ENCODE peak calls at places on chromosomes 11 and 22, in six cellular contexts. One of them, this sample, is unnamed.

GRCh38 chr22:22121445-22121844 is 123.1 kb upstream of the VPREB1 start:
- DNase-seq in sigmoid colon: no peak
- DNase-seq in ovary: no peak
- DNase-seq in A549: no peak
- DNase-seq in upper lobe of left lung: no peak
- DNase-seq in suprapubic skin: no peak
- DNase-seq in this sample: no peak

GRCh38 chr22:28440517-28441366 is 238.9 kb downstream of the TTC28 start:
- DNase-seq in ovary: no peak
- DNase-seq in suprapubic skin: no peak
- DNase-seq in sigmoid colon: no peak
- DNase-seq in A549: no peak
- DNase-seq in upper lobe of left lung: no peak
- DNase-seq in this sample: no peak

GRCh38 chr22:25030636-25031035 is 78.1 kb downstream of the KIAA1671 start:
- DNase-seq in A549: no peak
- DNase-seq in ovary: no peak
- DNase-seq in upper lobe of left lung: no peak
- DNase-seq in suprapubic skin: no peak
- DNase-seq in sigmoid colon: no peak
- DNase-seq in this sample: no peak

GRCh38 chr11:35138949-35139881 is at the start of gene CD44:
- DNase-seq in sigmoid colon: peak; percentile 90
- DNase-seq in upper lobe of left lung: peak; percentile 91
- DNase-seq in ovary: peak; percentile 47
- DNase-seq in suprapubic skin: peak; percentile 92
- DNase-seq in A549: peak; percentile 80
- DNase-seq in this sample: peak; percentile 66

GRCh38 chr22:24413271-24413670 is 14.1 kb upstream of the ADORA2A start:
- DNase-seq in suprapubic skin: no peak
- DNase-seq in sigmoid colon: no peak
- DNase-seq in ovary: no peak
- DNase-seq in upper lobe of left lung: no peak
- DNase-seq in A549: no peak
- DNase-seq in this sample: no peak

GRCh38 chr11:119375629-119376196 is 5.8 kb downstream of the USP2 start:
- DNase-seq in A549: no peak
- DNase-seq in upper lobe of left lung: no peak
- DNase-seq in suprapubic skin: peak; percentile 69
- DNase-seq in ovary: peak; percentile 88
- DNase-seq in sigmoid colon: peak; percentile 84
- DNase-seq in this sample: no peak

GRCh38 chr11:1604181-1604580 is 4.1 kb downstream of the KRTAP5-3 start:
- DNase-seq in suprapubic skin: no peak
- DNase-seq in ovary: no peak
- DNase-seq in A549: no peak
- DNase-seq in upper lobe of left lung: peak; percentile 74
- DNase-seq in sigmoid colon: peak; percentile 43
- DNase-seq in this sample: no peak

GRCh38 chr11:19437760-19438159 is 197.0 kb upstream of the E2F8 start:
- DNase-seq in upper lobe of left lung: no peak
- DNase-seq in ovary: no peak
- DNase-seq in sigmoid colon: no peak
- DNase-seq in suprapubic skin: no peak
- DNase-seq in A549: peak; percentile 39
- DNase-seq in this sample: no peak

GRCh38 chr22:42773161-42773560 is 52.5 kb upstream of the A4GALT start:
- DNase-seq in A549: no peak
- DNase-seq in suprapubic skin: no peak
- DNase-seq in sigmoid colon: no peak
- DNase-seq in upper lobe of left lung: peak; percentile 56
- DNase-seq in ovary: no peak
- DNase-seq in this sample: no peak

GRCh38 chr22:17607891-17608521 is 20.5 kb downstream of the ATP6V1E1 start:
- DNase-seq in ovary: no peak
- DNase-seq in sigmoid colon: no peak
- DNase-seq in upper lobe of left lung: no peak
- DNase-seq in A549: no peak
- DNase-seq in suprapubic skin: no peak
- DNase-seq in this sample: no peak

GRCh38 chr11:62269654-62270278 is at the start of gene SCGB2A2:
- DNase-seq in ovary: no peak
- DNase-seq in A549: no peak
- DNase-seq in suprapubic skin: no peak
- DNase-seq in sigmoid colon: no peak
- DNase-seq in upper lobe of left lung: no peak
- DNase-seq in this sample: no peak

GRCh38 chr11:8649361-8649760 is 33.1 kb downstream of the TRIM66 start:
- DNase-seq in A549: no peak
- DNase-seq in upper lobe of left lung: no peak
- DNase-seq in sigmoid colon: no peak
- DNase-seq in suprapubic skin: no peak
- DNase-seq in ovary: no peak
- DNase-seq in this sample: no peak

GRCh38 chr11:65501530-65502273 is 2.9 kb downstream of the MALAT1 start:
- DNase-seq in upper lobe of left lung: no peak
- DNase-seq in A549: peak; percentile 67
- DNase-seq in suprapubic skin: peak; percentile 34
- DNase-seq in sigmoid colon: peak; percentile 52
- DNase-seq in ovary: no peak
- DNase-seq in this sample: no peak

GRCh38 chr11:61090521-61090920 is 11.8 kb upstream of the CD5 start:
- DNase-seq in sigmoid colon: no peak
- DNase-seq in suprapubic skin: no peak
- DNase-seq in upper lobe of left lung: no peak
- DNase-seq in ovary: no peak
- DNase-seq in A549: no peak
- DNase-seq in this sample: no peak

GRCh38 chr11:117733311-117733710 is 63.7 kb downstream of the DSCAML1 start:
- DNase-seq in sigmoid colon: no peak
- DNase-seq in A549: no peak
- DNase-seq in ovary: no peak
- DNase-seq in suprapubic skin: no peak
- DNase-seq in upper lobe of left lung: no peak
- DNase-seq in this sample: no peak
- TF ChIP-seq CTCF in sigmoid colon: no peak
- TF ChIP-seq CTCF in A549: no peak
- TF ChIP-seq CTCF in ovary: no peak
- TF ChIP-seq CTCF in suprapubic skin: no peak
- TF ChIP-seq CTCF in upper lobe of left lung: no peak
- TF ChIP-seq CTCF in this sample: no peak

GRCh38 chr11:122524532-122524882 is 131.0 kb upstream of the UBASH3B start:
- DNase-seq in upper lobe of left lung: no peak
- DNase-seq in sigmoid colon: no peak
- DNase-seq in ovary: no peak
- DNase-seq in suprapubic skin: no peak
- DNase-seq in A549: no peak
- DNase-seq in this sample: no peak

DNA sequence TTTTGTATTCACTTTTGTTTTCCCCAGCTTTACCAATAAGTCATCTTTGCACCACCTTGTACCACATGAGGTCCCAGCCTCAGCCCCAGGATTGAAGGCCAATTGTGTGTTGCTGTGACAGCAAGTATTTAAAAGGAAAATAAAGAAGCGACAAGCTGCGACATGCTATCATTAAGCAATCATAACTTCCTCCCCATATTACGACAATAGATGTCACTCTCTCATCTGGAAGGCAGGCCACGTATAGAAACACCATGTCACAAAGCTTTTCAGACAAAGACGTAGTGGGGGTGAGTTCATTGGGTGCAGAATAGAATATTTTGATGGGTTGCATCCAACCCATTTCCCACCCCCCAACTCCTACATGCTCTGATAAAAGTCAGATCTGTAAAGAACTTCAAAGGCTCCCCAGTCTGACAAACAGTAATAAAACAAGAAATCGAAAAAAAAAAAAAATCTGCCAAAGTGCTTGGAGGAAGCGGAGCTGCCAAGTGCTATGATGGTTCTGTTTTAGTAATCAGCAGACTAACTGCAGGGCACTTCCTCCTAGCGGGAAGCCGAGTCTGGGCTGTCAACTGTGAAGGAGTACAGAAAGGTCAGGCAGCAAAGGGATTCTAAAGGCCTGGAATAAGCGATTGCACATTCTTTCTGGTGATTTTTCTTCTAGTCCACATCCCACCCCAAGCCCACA is 131.5 kb upstream of the UBASH3B start:
- DNase-seq in A549: no peak
- DNase-seq in ovary: no peak
- DNase-seq in sigmoid colon: no peak
- DNase-seq in upper lobe of left lung: no peak
- DNase-seq in suprapubic skin: no peak
- DNase-seq in this sample: no peak
- TF ChIP-seq EP300 in A549: no peak
- TF ChIP-seq EP300 in ovary: no peak
- TF ChIP-seq EP300 in sigmoid colon: no peak
- TF ChIP-seq EP300 in upper lobe of left lung: no peak
- TF ChIP-seq EP300 in suprapubic skin: no peak
- TF ChIP-seq EP300 in this sample: no peak

DNA sequence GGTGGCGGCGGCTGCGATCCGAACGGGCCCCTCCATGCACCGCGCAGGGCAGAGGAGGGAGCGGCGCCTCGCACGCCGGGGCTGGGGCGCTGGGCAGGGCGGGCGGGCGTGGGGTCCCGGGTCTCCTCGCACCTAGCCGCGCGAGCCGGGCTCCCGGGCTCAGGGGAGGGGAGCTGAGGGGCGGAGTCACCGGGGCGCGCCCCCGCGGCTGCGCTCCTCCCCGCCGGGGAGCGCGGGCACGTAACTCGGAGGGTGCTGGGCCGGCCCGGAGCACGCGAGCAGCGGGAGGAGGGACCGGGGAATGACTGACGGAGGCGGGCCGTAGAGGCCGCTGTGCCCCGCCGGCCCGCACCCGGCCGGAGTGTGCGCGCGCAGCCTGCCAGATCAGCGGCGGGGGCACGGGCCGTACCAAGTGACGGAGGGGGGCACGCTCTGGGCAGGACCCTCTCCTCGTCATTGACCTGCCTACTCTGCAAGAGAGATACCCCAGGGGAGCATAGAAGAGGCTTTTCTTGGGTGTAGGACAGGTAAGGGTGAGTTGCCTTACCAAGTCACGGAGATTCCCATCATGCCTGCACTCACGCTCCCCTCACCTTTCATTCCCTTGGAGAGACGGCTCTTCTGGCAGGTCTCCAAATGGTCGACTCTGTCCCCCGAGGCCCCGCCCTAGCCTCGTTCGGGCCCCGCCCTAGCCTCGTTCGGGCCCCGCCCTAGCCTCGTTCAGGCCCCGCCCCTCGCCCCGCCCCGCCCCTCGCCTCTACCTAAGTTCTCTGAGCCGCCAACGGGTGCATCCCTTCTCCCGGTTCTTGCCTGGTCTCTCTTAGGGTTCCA is at the start of gene CDON:
- DNase-seq in sigmoid colon: peak; percentile 96
- DNase-seq in upper lobe of left lung: peak; percentile 98
- DNase-seq in ovary: peak; percentile 95
- DNase-seq in suprapubic skin: peak; percentile 93
- DNase-seq in A549: peak; percentile 90
- DNase-seq in this sample: peak; percentile 95
- TF ChIP-seq CTCF in sigmoid colon: no peak
- TF ChIP-seq CTCF in upper lobe of left lung: peak; percentile 20
- TF ChIP-seq CTCF in ovary: peak; percentile 25
- TF ChIP-seq CTCF in suprapubic skin: peak; percentile 24
- TF ChIP-seq CTCF in A549: no peak
- TF ChIP-seq CTCF in this sample: peak; percentile 31

GRCh38 chr22:31749636-31750364 is at the start of gene PRR14L:
- DNase-seq in A549: peak; percentile 94
- DNase-seq in upper lobe of left lung: peak; percentile 100
- DNase-seq in sigmoid colon: peak; percentile 99
- DNase-seq in ovary: peak; percentile 98
- DNase-seq in suprapubic skin: peak; percentile 98
- DNase-seq in this sample: peak; percentile 99
- TF ChIP-seq EP300 in A549: no peak
- TF ChIP-seq EP300 in upper lobe of left lung: no peak
- TF ChIP-seq EP300 in sigmoid colon: peak; percentile 59
- TF ChIP-seq EP300 in ovary: no peak
- TF ChIP-seq EP300 in suprapubic skin: no peak
- TF ChIP-seq EP300 in this sample: no peak

GRCh38 chr11:123303924-123304323 is 108.9 kb upstream of the CLMP start:
- DNase-seq in ovary: no peak
- DNase-seq in upper lobe of left lung: no peak
- DNase-seq in suprapubic skin: no peak
- DNase-seq in sigmoid colon: no peak
- DNase-seq in A549: peak; percentile 5
- DNase-seq in this sample: no peak
- TF ChIP-seq CTCF in ovary: no peak
- TF ChIP-seq CTCF in upper lobe of left lung: no peak
- TF ChIP-seq CTCF in suprapubic skin: no peak
- TF ChIP-seq CTCF in sigmoid colon: no peak
- TF ChIP-seq CTCF in A549: no peak
- TF ChIP-seq CTCF in this sample: no peak

GRCh38 chr11:70872299-70872698 is 380.1 kb downstream of the SHANK2 start:
- DNase-seq in ovary: no peak
- DNase-seq in suprapubic skin: no peak
- DNase-seq in upper lobe of left lung: no peak
- DNase-seq in A549: no peak
- DNase-seq in sigmoid colon: peak; percentile 56
- DNase-seq in this sample: no peak
- TF ChIP-seq EP300 in ovary: no peak
- TF ChIP-seq EP300 in suprapubic skin: no peak
- TF ChIP-seq EP300 in upper lobe of left lung: no peak
- TF ChIP-seq EP300 in A549: no peak
- TF ChIP-seq EP300 in sigmoid colon: no peak
- TF ChIP-seq EP300 in this sample: no peak